ENCODE peak calls at places on chromosomes 6 and 20, in ten cellular contexts. One of them, this sample, is unnamed.
A peak's percentile ranks its signal among the peaks of the same experiment; 100 is the strongest.

GRCh38 chr6:160160450-160160849 is 38.8 kb downstream of the SLC22A1 start:
- DNase-seq in CD4-positive, alpha-beta T cell: no peak
- DNase-seq in body of pancreas: peak; percentile 64
- DNase-seq in cardiac muscle cell: no peak
- DNase-seq in cardiac fibroblast: no peak
- DNase-seq in AG04449: no peak
- DNase-seq in A549: no peak
- DNase-seq in heart left ventricle: no peak
- DNase-seq in IMR-90: peak; percentile 20
- DNase-seq in keratinocyte: no peak
- DNase-seq in this sample: no peak

GRCh38 chr20:35479798-35480197 is 24.4 kb downstream of the CEP250 start:
- DNase-seq in CD4-positive, alpha-beta T cell: no peak
- DNase-seq in body of pancreas: no peak
- DNase-seq in cardiac muscle cell: no peak
- DNase-seq in cardiac fibroblast: no peak
- DNase-seq in AG04449: no peak
- DNase-seq in A549: no peak
- DNase-seq in heart left ventricle: no peak
- DNase-seq in IMR-90: no peak
- DNase-seq in keratinocyte: no peak
- DNase-seq in this sample: no peak

GRCh38 chr6:139262519-139263300 is 29.1 kb downstream of the TXLNB start:
- DNase-seq in CD4-positive, alpha-beta T cell: no peak
- DNase-seq in body of pancreas: no peak
- DNase-seq in cardiac muscle cell: no peak
- DNase-seq in cardiac fibroblast: no peak
- DNase-seq in AG04449: no peak
- DNase-seq in A549: no peak
- DNase-seq in heart left ventricle: no peak
- DNase-seq in IMR-90: peak; percentile 50
- DNase-seq in keratinocyte: peak; percentile 23
- DNase-seq in this sample: no peak

GRCh38 chr20:48716541-48716940 is 111.3 kb downstream of the PREX1 start:
- DNase-seq in CD4-positive, alpha-beta T cell: no peak
- DNase-seq in body of pancreas: no peak
- DNase-seq in cardiac muscle cell: no peak
- DNase-seq in cardiac fibroblast: no peak
- DNase-seq in AG04449: no peak
- DNase-seq in A549: no peak
- DNase-seq in heart left ventricle: no peak
- DNase-seq in IMR-90: no peak
- DNase-seq in keratinocyte: no peak
- DNase-seq in this sample: no peak

GRCh38 chr6:44078795-44079671 is 48.2 kb downstream of the MRPL14 start:
- DNase-seq in CD4-positive, alpha-beta T cell: peak; percentile 46
- DNase-seq in body of pancreas: peak; percentile 80
- DNase-seq in cardiac muscle cell: peak; percentile 76
- DNase-seq in cardiac fibroblast: peak; percentile 77
- DNase-seq in AG04449: no peak
- DNase-seq in A549: peak; percentile 65
- DNase-seq in heart left ventricle: no peak
- DNase-seq in IMR-90: peak; percentile 67
- DNase-seq in keratinocyte: no peak
- DNase-seq in this sample: peak; percentile 80

GRCh38 chr6:98871821-98872220 is 37.4 kb downstream of the POU3F2 start:
- DNase-seq in CD4-positive, alpha-beta T cell: no peak
- DNase-seq in body of pancreas: no peak
- DNase-seq in cardiac muscle cell: no peak
- DNase-seq in cardiac fibroblast: no peak
- DNase-seq in AG04449: no peak
- DNase-seq in A549: no peak
- DNase-seq in heart left ventricle: no peak
- DNase-seq in IMR-90: no peak
- DNase-seq in keratinocyte: no peak
- DNase-seq in this sample: no peak

GRCh38 chr6:145882121-145882531 is 67.5 kb upstream of the FBXO30 start:
- DNase-seq in CD4-positive, alpha-beta T cell: no peak
- DNase-seq in body of pancreas: no peak
- DNase-seq in cardiac muscle cell: no peak
- DNase-seq in cardiac fibroblast: no peak
- DNase-seq in AG04449: peak; percentile 40
- DNase-seq in A549: no peak
- DNase-seq in heart left ventricle: no peak
- DNase-seq in IMR-90: peak; percentile 88
- DNase-seq in keratinocyte: no peak
- DNase-seq in this sample: no peak

GRCh38 chr20:37071481-37071911 is 24.3 kb downstream of the RBL1 start:
- DNase-seq in CD4-positive, alpha-beta T cell: peak; percentile 3
- DNase-seq in body of pancreas: no peak
- DNase-seq in cardiac muscle cell: peak; percentile 23
- DNase-seq in cardiac fibroblast: peak; percentile 21
- DNase-seq in AG04449: peak; percentile 4
- DNase-seq in A549: no peak
- DNase-seq in heart left ventricle: no peak
- DNase-seq in IMR-90: peak; percentile 67
- DNase-seq in keratinocyte: peak; percentile 57
- DNase-seq in this sample: no peak

GRCh38 chr6:15387118-15387517 is 141.2 kb downstream of the JARID2 start:
- DNase-seq in CD4-positive, alpha-beta T cell: no peak
- DNase-seq in body of pancreas: no peak
- DNase-seq in cardiac muscle cell: peak; percentile 17
- DNase-seq in cardiac fibroblast: no peak
- DNase-seq in AG04449: no peak
- DNase-seq in A549: no peak
- DNase-seq in heart left ventricle: no peak
- DNase-seq in IMR-90: peak; percentile 69
- DNase-seq in keratinocyte: no peak
- DNase-seq in this sample: no peak

GRCh38 chr20:4453369-4453768 is 268.3 kb upstream of the PRND start:
- DNase-seq in CD4-positive, alpha-beta T cell: no peak
- DNase-seq in body of pancreas: no peak
- DNase-seq in cardiac muscle cell: no peak
- DNase-seq in cardiac fibroblast: peak; percentile 6
- DNase-seq in AG04449: no peak
- DNase-seq in A549: no peak
- DNase-seq in heart left ventricle: no peak
- DNase-seq in IMR-90: no peak
- DNase-seq in keratinocyte: no peak
- DNase-seq in this sample: no peak

GRCh38 chr20:4445780-4446179 is 275.9 kb upstream of the PRND start:
- DNase-seq in CD4-positive, alpha-beta T cell: no peak
- DNase-seq in body of pancreas: no peak
- DNase-seq in cardiac muscle cell: no peak
- DNase-seq in cardiac fibroblast: no peak
- DNase-seq in AG04449: no peak
- DNase-seq in A549: no peak
- DNase-seq in heart left ventricle: no peak
- DNase-seq in IMR-90: no peak
- DNase-seq in keratinocyte: no peak
- DNase-seq in this sample: no peak

GRCh38 chr20:4445331-4445730 is 276.4 kb upstream of the PRND start:
- DNase-seq in CD4-positive, alpha-beta T cell: no peak
- DNase-seq in body of pancreas: no peak
- DNase-seq in cardiac muscle cell: no peak
- DNase-seq in cardiac fibroblast: no peak
- DNase-seq in AG04449: no peak
- DNase-seq in A549: no peak
- DNase-seq in heart left ventricle: no peak
- DNase-seq in IMR-90: no peak
- DNase-seq in keratinocyte: no peak
- DNase-seq in this sample: no peak

GRCh38 chr20:4451487-4451886 is 270.2 kb upstream of the PRND start:
- DNase-seq in CD4-positive, alpha-beta T cell: no peak
- DNase-seq in body of pancreas: no peak
- DNase-seq in cardiac muscle cell: no peak
- DNase-seq in cardiac fibroblast: no peak
- DNase-seq in AG04449: no peak
- DNase-seq in A549: no peak
- DNase-seq in heart left ventricle: no peak
- DNase-seq in IMR-90: no peak
- DNase-seq in keratinocyte: peak; percentile 84
- DNase-seq in this sample: no peak

DNA sequence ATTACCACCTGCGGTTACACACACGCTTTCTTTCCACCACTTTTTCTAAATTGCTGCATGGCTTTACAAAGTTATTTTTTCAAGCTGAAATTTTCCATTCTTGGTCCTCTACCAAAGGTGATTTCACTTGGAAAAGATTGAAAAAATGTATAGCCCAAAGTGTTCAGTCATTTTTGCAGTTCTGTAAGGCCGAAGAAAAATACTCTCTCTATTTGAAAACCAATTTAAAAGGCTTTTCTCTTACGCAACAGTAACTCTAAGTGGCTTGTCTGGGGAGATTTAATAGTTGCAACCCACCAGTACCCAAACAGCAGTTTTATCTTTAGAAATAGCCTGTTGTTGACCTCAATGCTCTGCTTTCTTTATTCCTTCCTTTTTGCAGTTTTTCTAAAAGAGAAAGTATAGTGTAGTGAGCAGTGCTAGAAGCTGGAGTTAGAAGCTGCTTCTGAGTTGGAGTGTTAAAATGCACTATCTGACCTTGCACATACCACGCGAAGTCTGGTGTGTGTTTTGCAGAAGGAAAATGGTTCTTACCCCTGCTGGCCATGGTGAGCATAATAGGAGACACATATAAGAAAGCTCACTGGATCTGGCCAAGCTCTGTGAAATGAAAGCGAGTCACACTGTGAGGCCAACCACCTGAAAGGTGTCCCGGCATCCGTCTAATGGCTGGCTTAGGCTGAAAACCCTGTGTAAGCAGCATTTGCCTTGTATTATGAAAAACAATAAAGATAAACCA is 271.6 kb upstream of the PRND start:
- DNase-seq in CD4-positive, alpha-beta T cell: no peak
- DNase-seq in body of pancreas: no peak
- DNase-seq in cardiac muscle cell: peak; percentile 56
- DNase-seq in cardiac fibroblast: peak; percentile 36
- DNase-seq in AG04449: peak; percentile 36
- DNase-seq in A549: peak; percentile 21
- DNase-seq in heart left ventricle: no peak
- DNase-seq in IMR-90: peak; percentile 71
- DNase-seq in keratinocyte: no peak
- DNase-seq in this sample: no peak
- TF ChIP-seq CTCF in CD4-positive, alpha-beta T cell: no peak
- TF ChIP-seq CTCF in body of pancreas: no peak
- TF ChIP-seq CTCF in cardiac muscle cell: peak; percentile 37
- TF ChIP-seq CTCF in cardiac fibroblast: peak; percentile 35
- TF ChIP-seq CTCF in AG04449: peak; percentile 44
- TF ChIP-seq CTCF in A549: no peak
- TF ChIP-seq CTCF in heart left ventricle: no peak
- TF ChIP-seq CTCF in IMR-90: peak; percentile 34
- TF ChIP-seq CTCF in keratinocyte: peak; percentile 40
- TF ChIP-seq CTCF in this sample: no peak

DNA sequence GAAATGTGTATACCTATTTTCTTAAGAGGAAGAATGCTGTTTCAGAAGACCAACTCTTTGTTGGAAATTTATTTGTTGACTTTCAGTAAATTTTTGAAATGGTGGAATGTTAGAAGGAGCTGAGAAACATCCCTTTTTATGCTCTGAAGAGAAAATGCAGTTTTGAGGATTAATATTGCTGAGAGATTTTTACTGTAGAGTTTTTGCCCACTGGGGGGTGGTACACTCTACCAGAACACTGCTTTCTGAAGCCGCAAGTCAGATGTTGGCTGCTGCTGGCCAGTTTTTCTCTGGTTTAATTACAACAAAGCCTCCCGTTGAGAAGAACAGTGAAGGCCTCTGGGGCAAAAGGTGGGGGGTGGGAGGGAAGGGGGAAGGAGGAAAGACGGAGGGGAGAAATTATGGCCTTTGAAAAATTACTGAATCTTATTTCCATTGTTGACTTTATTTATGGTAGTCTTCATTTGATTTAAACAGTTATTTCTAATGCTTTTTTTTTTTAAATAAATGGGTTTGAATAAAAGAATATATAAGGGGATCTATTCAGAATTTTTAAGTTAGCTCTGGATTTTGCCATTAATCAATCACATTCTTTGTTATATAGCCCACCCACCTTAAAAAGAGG is 3.0 kb downstream of the FLRT3 start:
- DNase-seq in CD4-positive, alpha-beta T cell: no peak
- DNase-seq in body of pancreas: peak; percentile 54
- DNase-seq in cardiac muscle cell: peak; percentile 30
- DNase-seq in cardiac fibroblast: peak; percentile 61
- DNase-seq in AG04449: no peak
- DNase-seq in A549: peak; percentile 37
- DNase-seq in heart left ventricle: no peak
- DNase-seq in IMR-90: peak; percentile 45
- DNase-seq in keratinocyte: no peak
- DNase-seq in this sample: peak; percentile 30
- TF ChIP-seq CTCF in CD4-positive, alpha-beta T cell: no peak
- TF ChIP-seq CTCF in body of pancreas: peak; percentile 45
- TF ChIP-seq CTCF in cardiac muscle cell: peak; percentile 23
- TF ChIP-seq CTCF in cardiac fibroblast: no peak
- TF ChIP-seq CTCF in AG04449: peak; percentile 22
- TF ChIP-seq CTCF in A549: peak; percentile 74
- TF ChIP-seq CTCF in heart left ventricle: no peak
- TF ChIP-seq CTCF in IMR-90: peak; percentile 44
- TF ChIP-seq CTCF in keratinocyte: peak; percentile 39
- TF ChIP-seq CTCF in this sample: peak; percentile 42

DNA sequence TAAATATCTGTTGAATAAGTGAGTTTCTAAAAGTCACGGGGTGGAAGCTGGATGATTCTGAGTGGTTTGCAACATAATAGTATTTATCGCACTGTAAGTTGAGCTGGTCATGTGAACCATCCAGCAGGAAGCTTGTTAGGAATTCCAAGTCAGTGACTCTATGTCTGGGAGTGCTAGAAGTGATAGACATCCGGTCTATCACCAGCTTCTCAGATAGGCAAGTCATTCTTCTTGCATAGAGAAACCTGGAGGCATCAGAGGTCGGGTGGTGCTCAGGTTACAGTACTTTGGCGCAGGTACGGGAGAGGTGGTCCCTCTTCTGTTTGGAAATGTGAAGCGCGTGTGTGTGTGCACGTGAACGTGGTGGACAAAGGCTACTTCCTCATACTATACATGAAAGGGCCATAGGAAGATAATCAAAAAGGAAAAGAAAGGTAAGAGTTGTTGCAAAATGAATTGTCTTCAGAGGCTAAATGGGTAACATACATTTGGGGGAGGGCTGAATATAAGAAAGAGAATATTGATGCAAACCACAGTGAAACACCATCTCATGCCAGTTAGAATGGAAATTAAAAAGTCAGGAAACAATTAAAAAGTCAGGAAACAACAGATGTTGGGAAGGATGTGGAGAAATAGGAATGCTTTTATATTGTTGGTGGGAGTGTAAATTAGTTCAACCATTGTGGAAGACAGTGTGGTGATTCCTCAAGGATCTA is 299.3 kb upstream of the ZFP64 start:
- DNase-seq in CD4-positive, alpha-beta T cell: no peak
- DNase-seq in body of pancreas: no peak
- DNase-seq in cardiac muscle cell: peak; percentile 86
- DNase-seq in cardiac fibroblast: peak; percentile 82
- DNase-seq in AG04449: peak; percentile 97
- DNase-seq in A549: no peak
- DNase-seq in heart left ventricle: no peak
- DNase-seq in IMR-90: peak; percentile 98
- DNase-seq in keratinocyte: peak; percentile 26
- DNase-seq in this sample: no peak
- TF ChIP-seq CTCF in CD4-positive, alpha-beta T cell: no peak
- TF ChIP-seq CTCF in body of pancreas: no peak
- TF ChIP-seq CTCF in cardiac muscle cell: no peak
- TF ChIP-seq CTCF in cardiac fibroblast: no peak
- TF ChIP-seq CTCF in AG04449: no peak
- TF ChIP-seq CTCF in A549: no peak
- TF ChIP-seq CTCF in heart left ventricle: no peak
- TF ChIP-seq CTCF in IMR-90: no peak
- TF ChIP-seq CTCF in keratinocyte: no peak
- TF ChIP-seq CTCF in this sample: no peak

GRCh38 chr20:60754866-60755265 is 497.2 kb upstream of the CDH4 start:
- DNase-seq in CD4-positive, alpha-beta T cell: no peak
- DNase-seq in body of pancreas: no peak
- DNase-seq in cardiac muscle cell: no peak
- DNase-seq in cardiac fibroblast: no peak
- DNase-seq in AG04449: no peak
- DNase-seq in A549: no peak
- DNase-seq in heart left ventricle: no peak
- DNase-seq in IMR-90: no peak
- DNase-seq in keratinocyte: no peak
- DNase-seq in this sample: no peak
- TF ChIP-seq CTCF in CD4-positive, alpha-beta T cell: no peak
- TF ChIP-seq CTCF in body of pancreas: no peak
- TF ChIP-seq CTCF in cardiac muscle cell: no peak
- TF ChIP-seq CTCF in cardiac fibroblast: no peak
- TF ChIP-seq CTCF in AG04449: no peak
- TF ChIP-seq CTCF in A549: no peak
- TF ChIP-seq CTCF in heart left ventricle: no peak
- TF ChIP-seq CTCF in IMR-90: no peak
- TF ChIP-seq CTCF in keratinocyte: no peak
- TF ChIP-seq CTCF in this sample: no peak

This sample was measured in endothelial cell.